ENCODE peak calls at places on chromosomes 6 and 20, in five cellular contexts. K, S, U, Y and A are unnamed samples. For H3K4me1, the result is how much of the 10 kb centered on the place peaks cover.

GRCh38 chr6:3190056-3190455 is 32.7 kb upstream of the TUBB2A start:
- DNase-seq in Y (no peak), U (no peak), S (no peak), K (no peak), A (no peak)

GRCh38 chr6:149990672-149991402 is 27.1 kb downstream of the ULBP1 start:
- DNase-seq in K (peak), S (no peak), U (no peak), Y (no peak), A (no peak)

GRCh38 chr6:151196571-151196970 is 43.2 kb upstream of the AKAP12 start:
- DNase-seq in S (peak), U (no peak), K (peak), Y (peak), A (no peak)

GRCh38 chr6:160949531-160949930 is 42.0 kb upstream of the MAP3K4 start:
- DNase-seq in U (no peak), K (no peak), Y (no peak), S (no peak), A (no peak)

GRCh38 chr20:44326391-44327159 is 10.3 kb upstream of the R3HDML start:
- DNase-seq in Y (no peak), S (no peak), U (peak), K (no peak), A (no peak)

GRCh38 chr6:84136364-84137050 is 90.9 kb downstream of the CEP162 start:
- DNase-seq in U (no peak), Y (no peak), K (no peak), S (no peak), A (no peak)

GRCh38 chr6:149450679-149451360 is 34.0 kb downstream of the ZC3H12D start:
- DNase-seq in Y (peak), K (peak), S (peak), U (peak), A (peak)

GRCh38 chr6:137122612-137123011 is 50.8 kb downstream of the IL22RA2 start:
- DNase-seq in S (no peak), Y (no peak), U (no peak), K (no peak), A (no peak)

GRCh38 chr20:20333866-20334265 is 34.0 kb upstream of the INSM1 start:
- DNase-seq in S (no peak), Y (no peak), U (no peak), K (no peak), A (no peak)

GRCh38 chr6:15501806-15502450 is 160.9 kb downstream of the DTNBP1 start:
- DNase-seq in U (peak), Y (peak), S (no peak), K (peak), A (peak)

GRCh38 chr6:148530976-148531375 is 188.3 kb downstream of the SASH1 start:
- DNase-seq in U (no peak), K (no peak), S (no peak), Y (no peak), A (no peak)

GRCh38 chr20:60108397-60108796 is 150.2 kb downstream of the CDH26 start:
- DNase-seq in S (no peak), K (no peak), Y (no peak), U (no peak), A (no peak)

GRCh38 chr6:72132425-72132824 is 246.1 kb downstream of the RIMS1 start:
- DNase-seq in K (no peak), Y (no peak), S (no peak), U (no peak), A (no peak)

GRCh38 chr6:107237992-107238660 is 122.8 kb upstream of the BEND3 start:
- DNase-seq in Y (no peak), K (no peak), S (no peak), U (no peak), A (no peak)

GRCh38 chr6:158191032-158191431 is 22.9 kb downstream of the GTF2H5 start:
- DNase-seq in S (no peak), K (no peak), Y (no peak), U (no peak), A (no peak)

GRCh38 chr20:51703446-51704287 is 64.5 kb downstream of the ATP9A start:
- DNase-seq in U (no peak), K (no peak), Y (no peak), S (no peak), A (no peak)

GRCh38 chr20:9235518-9235917 is 166.6 kb downstream of the PLCB4 start:
- DNase-seq in K (no peak), S (no peak), U (no peak), Y (no peak), A (no peak)

GRCh38 chr20:14334306-14334930 is 3.0 kb downstream of the FLRT3 start:
- DNase-seq in S (peak), K (peak), U (no peak), Y (peak), A (peak)

GRCh38 chr6:22071655-22072054 is 225.2 kb downstream of the PRL start:
- DNase-seq in K (no peak), S (no peak), Y (peak), U (no peak), A (peak)

GRCh38 chr6:26412225-26412624 is 10.2 kb downstream of the BTN3A1 start:
- DNase-seq in Y (no peak), S (no peak), U (no peak), K (no peak), A (no peak)

GRCh38 chr6:105038259-105038658 is 81.4 kb downstream of the LIN28B start:
- DNase-seq in S (no peak), K (no peak), Y (no peak), U (no peak), A (peak)

GRCh38 chr6:4401408-4402367 is 266.3 kb upstream of the ECI2 start:
- DNase-seq in U (no peak), Y (peak), S (no peak), K (peak), A (no peak)
- H3K4me1 ChIP-seq in U (under half), Y (under half), S (under half), K (under half), A (under half)

GRCh38 chr20:57594092-57594911 is 25.9 kb downstream of the ZBP1 start:
- DNase-seq in K (peak), Y (peak), S (peak), U (peak), A (peak)

GRCh38 chr20:57593134-57593886 is 26.9 kb downstream of the ZBP1 start:
- DNase-seq in Y (no peak), K (no peak), U (no peak), S (no peak), A (no peak)

GRCh38 chr20:57596358-57596757 is 23.9 kb downstream of the ZBP1 start:
- DNase-seq in K (no peak), U (no peak), S (no peak), Y (no peak), A (no peak)

GRCh38 chr20:57596998-57597939 is 23.0 kb downstream of the ZBP1 start:
- DNase-seq in Y (peak), S (peak), K (peak), U (peak), A (peak)

DNA sequence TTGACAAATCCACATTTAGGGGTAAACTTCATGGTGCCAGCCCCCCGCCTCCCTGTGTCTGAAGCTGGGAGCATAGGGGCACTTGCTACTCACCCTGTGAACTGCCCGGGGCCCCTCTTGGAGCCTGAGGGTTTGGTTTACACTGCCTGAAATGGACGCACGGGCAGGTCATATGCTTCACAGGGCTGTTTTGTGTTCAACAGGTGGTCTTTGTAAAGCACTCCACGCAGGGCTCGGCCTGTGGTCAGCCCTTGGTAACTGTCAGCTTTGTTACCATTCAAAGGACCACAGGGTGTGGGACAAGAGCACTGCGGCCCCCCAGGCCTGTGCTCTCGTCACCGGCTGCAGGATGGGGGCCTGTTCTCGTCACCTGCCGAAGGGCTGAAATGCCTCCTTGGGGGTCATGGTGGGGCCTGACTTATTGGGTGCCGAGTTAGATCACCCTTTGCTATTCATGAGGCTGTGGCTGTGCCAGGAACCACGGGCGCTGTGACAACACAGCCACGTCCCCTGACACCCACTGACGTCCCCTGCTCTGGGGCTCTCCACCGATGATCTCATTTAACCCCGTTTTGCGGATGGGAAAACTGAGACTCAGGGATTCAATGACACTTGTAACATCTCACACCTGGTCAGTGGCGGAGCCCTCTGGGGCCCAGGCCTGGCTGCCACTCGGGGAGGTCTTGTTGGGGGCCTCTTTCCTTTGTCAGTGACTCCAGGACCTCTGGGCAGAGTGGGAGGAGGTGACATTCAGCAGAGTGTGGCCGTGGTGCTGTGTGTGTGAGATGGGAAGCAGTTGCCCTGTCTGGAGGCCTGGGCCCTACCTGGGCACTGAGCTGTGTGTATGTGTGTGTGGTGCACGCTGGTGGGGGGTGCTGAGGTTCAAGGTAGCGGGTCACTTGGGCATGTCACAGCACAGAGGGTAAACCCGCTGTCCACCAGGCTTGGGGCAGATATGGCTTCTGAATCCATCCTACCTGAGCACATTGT is 24.9 kb downstream of the ZBP1 start:
- DNase-seq in S (no peak), U (no peak), K (no peak), Y (no peak), A (no peak)
- TF ChIP-seq CTCF in S (no peak), U (no peak), K (no peak), Y (no peak), A (no peak)

GRCh38 chr6:143698759-143699750 is 21.3 kb downstream of the PHACTR2 start:
- DNase-seq in K (peak), S (no peak), U (no peak), Y (no peak), A (no peak)
- H3K4me1 ChIP-seq in K (half or more), S (half or more), U (half or more), Y (under half), A (under half)

GRCh38 chr20:1918766-1919165 is 23.6 kb downstream of the SIRPA start:
- DNase-seq in S (no peak), Y (no peak), K (no peak), U (no peak), A (no peak)
- TF ChIP-seq CTCF in S (no peak), Y (no peak), K (no peak), U (no peak), A (no peak)

DNA sequence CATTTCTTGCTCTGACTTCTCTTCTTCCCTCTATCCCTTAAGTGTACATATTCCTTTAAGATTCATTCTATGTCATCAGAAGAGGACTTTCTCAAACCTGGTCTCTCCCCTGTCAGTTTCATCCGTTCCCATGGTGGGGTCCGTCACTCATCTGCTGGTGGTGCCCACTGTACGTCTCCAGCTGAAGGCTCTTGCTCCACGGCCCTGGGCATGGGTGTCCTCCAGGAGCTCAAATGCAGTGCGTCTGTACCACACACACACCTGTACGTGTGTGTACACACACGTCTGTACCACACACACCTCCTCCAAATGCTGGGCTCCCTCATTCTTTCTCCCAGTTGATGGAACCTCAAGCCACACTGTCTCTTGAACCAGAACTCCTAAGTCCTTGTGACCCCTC is 85.6 kb downstream of the CAP2 start:
- DNase-seq in Y (no peak), S (no peak), K (no peak), U (no peak), A (no peak)
- H3K4me1 ChIP-seq in Y (under half), S (under half), K (under half), U (under half), A (under half)

DNA sequence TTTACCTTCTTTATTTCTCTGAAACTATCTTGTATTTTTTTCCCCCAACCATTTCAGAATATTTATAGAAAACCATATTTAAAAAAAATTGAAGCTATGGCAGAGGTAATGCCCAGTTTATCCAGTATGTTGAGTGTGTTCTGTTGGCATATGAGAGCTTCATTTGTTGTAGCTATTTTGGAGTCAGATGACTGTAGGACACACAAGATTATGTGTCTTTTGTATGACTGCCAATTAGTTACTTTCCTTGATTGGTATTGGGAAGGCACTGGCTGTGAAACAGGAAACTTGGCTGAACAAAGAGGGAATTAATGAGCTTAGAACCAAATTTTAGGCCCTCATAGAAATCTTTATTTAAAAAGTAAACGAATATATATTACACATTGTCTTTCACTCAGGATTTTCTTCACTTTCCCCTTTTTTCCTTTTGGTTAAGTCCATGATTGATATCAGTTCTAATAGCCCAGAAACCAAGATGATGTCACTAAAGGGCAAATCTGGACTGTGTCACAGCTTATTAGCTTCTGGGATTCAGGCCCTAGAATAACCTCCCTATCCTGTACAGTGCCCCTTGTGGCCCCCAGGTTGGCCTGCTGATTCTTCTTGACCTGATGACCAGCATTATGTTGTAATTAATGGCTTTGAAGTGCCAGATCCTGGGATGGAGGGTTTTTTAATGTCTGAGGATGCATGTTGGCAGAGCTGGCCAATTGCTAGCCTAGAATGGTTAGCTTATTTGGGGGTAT is 10.1 kb downstream of the CDC5L start:
- DNase-seq in K (no peak), S (no peak), U (no peak), Y (no peak), A (no peak)
- TF ChIP-seq CTCF in K (no peak), S (no peak), U (no peak), Y (no peak), A (no peak)